ENCODE peak calls at places on chromosomes 4 and X, in six cellular contexts. P is A549; A is fibroblast of mammary gland; J is Jurkat, Clone E6-1; L is HEK293T; Y is progenitor cell of endocrine pancreas. V is an unnamed sample.

GRCh38 chr4:47390438-47391125 is 72.9 kb downstream of the COMMD8 start:
- DNase-seq in P (no peak), L (no peak), A (no peak), J (no peak), Y (no peak), V (no peak)

GRCh38 chr4:101306225-101306624 is 41.1 kb downstream of the PPP3CA start:
- DNase-seq in J (no peak), P (no peak), A (no peak), Y (no peak), L (no peak), V (no peak)

GRCh38 chr4:101846550-101846949 is 56.0 kb downstream of the BANK1 start:
- DNase-seq in Y (no peak), J (no peak), L (no peak), A (no peak), P (no peak), V (no peak)

GRCh38 chr4:98558770-98559169 is 99.6 kb downstream of the TSPAN5 start:
- DNase-seq in J (no peak), A (no peak), Y (no peak), P (no peak), L (no peak), V (no peak)

GRCh38 chrX:13493659-13494058 is 75.7 kb upstream of the EGFL6 start:
- DNase-seq in A (no peak), P (no peak), L (no peak), J (no peak), Y (no peak), V (no peak)

GRCh38 chrX:154714925-154715324 is 36.0 kb downstream of the GAB3 start:
- DNase-seq in J (peak), P (peak), Y (no peak), A (peak), L (peak), V (no peak)

GRCh38 chr4:155643087-155643486 is 23.6 kb upstream of the GUCY1A1 start:
- DNase-seq in L (no peak), A (no peak), J (no peak), P (no peak), Y (no peak), V (no peak)

GRCh38 chr4:169098054-169098896 is 88.2 kb upstream of the CBR4 start:
- DNase-seq in A (no peak), Y (no peak), L (no peak), J (no peak), P (no peak), V (no peak)

GRCh38 chr4:184440593-184441358 is 33.6 kb downstream of the IRF2 start:
- DNase-seq in L (no peak), A (no peak), P (no peak), J (no peak), Y (no peak), V (no peak)

GRCh38 chrX:12945494-12945893 is 29.4 kb upstream of the TMSB4X start:
- DNase-seq in A (no peak), P (no peak), J (no peak), Y (no peak), L (no peak), V (no peak)

GRCh38 chr4:81913427-81913878 is 441.7 kb upstream of the RASGEF1B start:
- DNase-seq in Y (peak), P (peak), A (peak), J (peak), L (peak), V (no peak)

V was measured in NCI-H524 treated with DMSO at 0.1 percent for 48 hours.